ENCODE peak calls at places on chromosome 21, in four cellular contexts. H, D, P and C are unnamed samples.

GRCh38 chr21:38234395-38235142 is 22.2 kb upstream of the KCNJ15 start:
- DNase-seq in H (no peak), D (no peak), P (no peak), C (no peak)

GRCh38 chr21:35398366-35398982 is 349.4 kb upstream of the RUNX1 start:
- DNase-seq in H (no peak), P (no peak), D (no peak), C (no peak)

GRCh38 chr21:42684109-42684916 is 30.9 kb downstream of the PDE9A start:
- DNase-seq in P (no peak), D (no peak), H (no peak), C (no peak)

GRCh38 chr21:38179504-38179900 is 77.3 kb upstream of the KCNJ15 start:
- DNase-seq in H (no peak), P (no peak), D (no peak), C (no peak)

GRCh38 chr21:34611528-34611927 is 3.4 kb downstream of the RCAN1 start:
- DNase-seq in H (no peak), D (no peak), P (no peak), C (no peak)

GRCh38 chr21:31201548-31201947 is 142.5 kb downstream of the TIAM1 start:
- DNase-seq in P (no peak), D (no peak), H (peak; percentile 52), C (peak; percentile 48)

GRCh38 chr21:42644223-42645208 is 8.9 kb upstream of the PDE9A start:
- DNase-seq in D (no peak), P (no peak), H (peak; percentile 17), C (no peak)

GRCh38 chr21:15964181-15964855 is 234.5 kb downstream of the USP25 start:
- DNase-seq in P (no peak), D (no peak), H (no peak), C (no peak)

GRCh38 chr21:35571910-35572309 is 488.4 kb downstream of the SETD4 start:
- DNase-seq in D (no peak), H (no peak), P (no peak), C (no peak)

GRCh38 chr21:46307625-46308024 is 16.0 kb downstream of the C21orf58 start:
- DNase-seq in D (no peak), P (no peak), H (no peak), C (no peak)

GRCh38 chr21:36704958-36705678 is 6.2 kb downstream of the SIM2 start:
- DNase-seq in D (no peak), P (no peak), H (no peak), C (no peak)

GRCh38 chr21:38159355-38159754 is 97.4 kb upstream of the KCNJ15 start:
- DNase-seq in D (peak; percentile 61), P (peak; percentile 44), H (peak; percentile 70), C (no peak)

GRCh38 chr21:17537299-17537698 is 24.5 kb downstream of the CXADR start:
- DNase-seq in H (no peak), P (no peak), D (no peak), C (no peak)

GRCh38 chr21:39580744-39581143 is 32.0 kb upstream of the B3GALT5 start:
- DNase-seq in P (no peak), H (no peak), D (no peak), C (no peak)

GRCh38 chr21:35361984-35362383 is 312.9 kb upstream of the RUNX1 start:
- DNase-seq in D (no peak), P (no peak), H (no peak), C (no peak)

GRCh38 chr21:36640260-36641244 is 58.4 kb upstream of the SIM2 start:
- DNase-seq in H (no peak), D (no peak), P (no peak), C (no peak)

GRCh38 chr21:38544681-38545080 is 46.4 kb upstream of the ERG start:
- DNase-seq in P (no peak), D (no peak), H (no peak), C (no peak)

GRCh38 chr21:42456457-42456856 is 39.6 kb downstream of the RSPH1 start:
- DNase-seq in H (no peak), P (no peak), D (no peak), C (no peak)

GRCh38 chr21:27812279-27812678 is 845.4 kb upstream of the ADAMTS5 start:
- DNase-seq in H (no peak), D (no peak), P (no peak), C (no peak)

GRCh38 chr21:39088831-39089380 is 94.3 kb downstream of the PSMG1 start:
- DNase-seq in P (no peak), H (peak; percentile 48), D (no peak), C (no peak)

GRCh38 chr21:26837539-26837938 is 7.7 kb downstream of the ADAMTS1 start:
- DNase-seq in P (no peak), H (no peak), D (no peak), C (no peak)

GRCh38 chr21:42593007-42593814 is 60.2 kb upstream of the PDE9A start:
- DNase-seq in H (peak; percentile 79), P (peak; percentile 59), D (no peak), C (peak; percentile 28)

GRCh38 chr21:38293765-38294164 is 37.0 kb downstream of the KCNJ15 start:
- DNase-seq in H (peak; percentile 32), D (no peak), P (no peak), C (no peak)

GRCh38 chr21:35940074-35940927 is 120.0 kb downstream of the SETD4 start:
- DNase-seq in H (peak; percentile 44), D (peak; percentile 35), P (peak; percentile 71), C (peak; percentile 12)

GRCh38 chr21:36699026-36699545 is at the start of gene SIM2:
- DNase-seq in D (no peak), P (peak; percentile 54), H (no peak), C (no peak)

GRCh38 chr21:17538576-17538975 is 25.7 kb downstream of the CXADR start:
- DNase-seq in H (no peak), D (no peak), P (no peak), C (no peak)

GRCh38 chr21:36707763-36708511 is 9.0 kb downstream of the SIM2 start:
- DNase-seq in D (no peak), P (peak; percentile 29), H (no peak), C (no peak)

GRCh38 chr21:16304189-16304588 is 574.4 kb downstream of the USP25 start:
- DNase-seq in P (no peak), H (no peak), D (no peak), C (no peak)

GRCh38 chr21:42635848-42636534 is 17.4 kb upstream of the PDE9A start:
- DNase-seq in P (no peak), D (no peak), H (no peak), C (no peak)

GRCh38 chr21:30268608-30269197 is 14.0 kb downstream of the KRTAP24-1 start:
- DNase-seq in P (no peak), H (no peak), D (no peak), C (no peak)

GRCh38 chr21:36815284-36815683 is 116.4 kb downstream of the SIM2 start:
- DNase-seq in D (no peak), P (no peak), H (no peak), C (no peak)

GRCh38 chr21:28099296-28099695 is 893.4 kb downstream of the LTN1 start:
- DNase-seq in P (no peak), H (peak; percentile 72), D (no peak), C (peak; percentile 79)

GRCh38 chr21:36804867-36805611 is 106.1 kb downstream of the SIM2 start:
- DNase-seq in H (no peak), D (no peak), P (no peak), C (no peak)

GRCh38 chr21:37358392-37358791 is 8.2 kb upstream of the DYRK1A start:
- DNase-seq in P (no peak), H (no peak), D (no peak), C (no peak)

GRCh38 chr21:36105327-36105842 is 29.5 kb upstream of the CBR3 start:
- DNase-seq in P (no peak), H (no peak), D (no peak), C (no peak)

GRCh38 chr21:36297938-36298572 is 21.9 kb upstream of the MORC3 start:
- DNase-seq in H (peak; percentile 52), P (no peak), D (no peak), C (peak; percentile 46)

GRCh38 chr21:20418353-20418752 is 579.9 kb upstream of the NCAM2 start:
- DNase-seq in D (no peak), H (no peak), P (no peak), C (no peak)

GRCh38 chr21:36807421-36808004 is 108.6 kb downstream of the SIM2 start:
- DNase-seq in H (no peak), D (no peak), P (no peak), C (no peak)

GRCh38 chr21:33377221-33377620 is 26.0 kb upstream of the IFNGR2 start:
- DNase-seq in H (no peak), P (no peak), D (no peak), C (no peak)

GRCh38 chr21:33378081-33378480 is 25.1 kb upstream of the IFNGR2 start:
- DNase-seq in H (no peak), D (no peak), P (no peak), C (no peak)

GRCh38 chr21:33383056-33383888 is 19.9 kb upstream of the IFNGR2 start:
- DNase-seq in H (peak; percentile 66), P (no peak), D (no peak), C (no peak)

GRCh38 chr21:33384851-33385331 is 18.3 kb upstream of the IFNGR2 start:
- DNase-seq in P (no peak), H (no peak), D (no peak), C (no peak)

GRCh38 chr21:33380483-33380998 is 22.7 kb upstream of the IFNGR2 start:
- DNase-seq in D (no peak), H (peak; percentile 94), P (no peak), C (peak; percentile 92)
- H3K27ac ChIP-seq in D (no peak overlapping the region), H (peak overlapping the region; percentile 55), P (no peak overlapping the region), C (peak overlapping the region; percentile 78)

DNA sequence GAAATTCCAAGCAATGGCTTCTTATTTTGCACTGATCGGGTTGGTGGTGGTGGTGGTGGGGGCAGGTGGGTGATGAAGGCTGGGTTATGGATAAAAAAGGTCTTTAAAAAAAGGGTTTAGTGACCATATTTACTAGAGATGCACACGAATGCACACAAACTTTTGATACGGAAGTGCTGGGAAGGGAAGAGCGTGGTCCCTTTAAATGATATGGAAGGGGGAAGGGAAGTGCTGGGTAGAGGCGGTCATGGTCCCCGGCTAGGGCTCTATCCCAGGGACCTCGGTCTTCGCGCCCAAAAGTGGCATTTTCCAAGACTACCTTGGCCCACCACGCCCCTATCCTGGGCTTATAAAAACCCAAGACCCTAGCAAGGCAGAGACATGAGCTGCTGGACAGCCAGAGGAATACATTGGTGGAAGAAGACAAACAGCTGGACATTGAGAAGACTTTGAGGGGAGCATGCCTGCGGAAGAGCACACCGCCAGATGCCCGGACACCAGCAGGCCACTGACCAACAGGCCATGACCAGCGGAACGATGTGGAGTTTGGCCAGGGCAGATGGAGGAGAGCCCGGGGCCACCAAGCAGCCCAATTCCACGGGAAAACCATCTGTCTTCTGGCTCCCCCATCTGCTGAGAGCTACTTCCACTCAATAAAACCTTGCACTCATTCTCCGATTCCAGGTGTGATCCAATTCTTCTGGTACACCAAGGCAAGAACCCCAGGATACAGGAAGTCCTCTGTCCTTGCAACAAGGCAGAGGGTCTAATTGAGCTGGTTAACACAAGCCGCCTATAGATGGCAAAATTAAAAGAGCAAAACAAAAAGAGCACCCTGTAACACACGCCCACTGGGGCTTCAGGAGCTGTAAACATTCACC is 1720.2 kb downstream of the MRPL39 start:
- DNase-seq in H (no peak), P (no peak), D (no peak), C (no peak)
- H3K4me3 ChIP-seq in H (no peak overlapping the region), P (peak overlapping the region; percentile 30), D (no peak overlapping the region), C (no peak overlapping the region)

GRCh38 chr21:14766241-14766640 is 220.1 kb upstream of the SAMSN1 start:
- DNase-seq in D (peak; percentile 20), P (no peak), H (no peak), C (no peak)
- H3K27ac ChIP-seq in D (no peak overlapping the region), P (no peak overlapping the region), H (no peak overlapping the region), C (no peak overlapping the region)

GRCh38 chr21:44708866-44709425 is 2.4 kb downstream of the TSPEAR start:
- DNase-seq in P (no peak), D (no peak), H (no peak), C (no peak)
- H3K4me3 ChIP-seq in P (no peak overlapping the region), D (no peak overlapping the region), H (peak overlapping the region; percentile 35), C (no peak overlapping the region)